ENCODE peak calls at places on chromosomes 12 and 14, in four cellular contexts. One of them, this sample, is unnamed.
A peak's percentile ranks its signal among the peaks of the same experiment; 100 is the strongest.

GRCh38 chr14:99073401-99073800 is 198.6 kb downstream of the BCL11B start:
- DNase-seq in H7: no peak
- DNase-seq in fibroblast of mammary gland: no peak
- DNase-seq in stimulated activated CD8-positive, alpha-beta memory T cell treated with anti-CD3 and anti-CD28 coated beads, Interleukin-2, amount 100 ng/mL, for 1 hour: no peak
- DNase-seq in this sample: no peak

GRCh38 chr12:50926415-50926814 is 25.9 kb upstream of the HIGD1C start:
- DNase-seq in H7: no peak
- DNase-seq in fibroblast of mammary gland: no peak
- DNase-seq in stimulated activated CD8-positive, alpha-beta memory T cell treated with anti-CD3 and anti-CD28 coated beads, Interleukin-2, amount 100 ng/mL, for 1 hour: no peak
- DNase-seq in this sample: no peak

GRCh38 chr12:2414810-2415567 is 362.2 kb downstream of the CACNA1C start:
- DNase-seq in H7: peak; percentile 52
- DNase-seq in fibroblast of mammary gland: peak; percentile 64
- DNase-seq in stimulated activated CD8-positive, alpha-beta memory T cell treated with anti-CD3 and anti-CD28 coated beads, Interleukin-2, amount 100 ng/mL, for 1 hour: no peak
- DNase-seq in this sample: no peak

GRCh38 chr14:64758711-64759554 is 54.7 kb downstream of the PLEKHG3 start:
- DNase-seq in H7: no peak
- DNase-seq in fibroblast of mammary gland: peak; percentile 86
- DNase-seq in stimulated activated CD8-positive, alpha-beta memory T cell treated with anti-CD3 and anti-CD28 coated beads, Interleukin-2, amount 100 ng/mL, for 1 hour: no peak
- DNase-seq in this sample: peak; percentile 97

GRCh38 chr14:78921856-78922255 is 751.7 kb downstream of the NRXN3 start:
- DNase-seq in H7: no peak
- DNase-seq in fibroblast of mammary gland: peak; percentile 48
- DNase-seq in stimulated activated CD8-positive, alpha-beta memory T cell treated with anti-CD3 and anti-CD28 coated beads, Interleukin-2, amount 100 ng/mL, for 1 hour: no peak
- DNase-seq in this sample: peak; percentile 88

GRCh38 chr12:88628856-88629509 is 48.7 kb upstream of the KITLG start:
- DNase-seq in H7: no peak
- DNase-seq in fibroblast of mammary gland: peak; percentile 44
- DNase-seq in stimulated activated CD8-positive, alpha-beta memory T cell treated with anti-CD3 and anti-CD28 coated beads, Interleukin-2, amount 100 ng/mL, for 1 hour: no peak
- DNase-seq in this sample: peak; percentile 22

GRCh38 chr14:53043107-53043704 is 92.4 kb upstream of the FERMT2 start:
- DNase-seq in H7: no peak
- DNase-seq in fibroblast of mammary gland: no peak
- DNase-seq in stimulated activated CD8-positive, alpha-beta memory T cell treated with anti-CD3 and anti-CD28 coated beads, Interleukin-2, amount 100 ng/mL, for 1 hour: no peak
- DNase-seq in this sample: peak; percentile 93

GRCh38 chr12:66066071-66066928 is 64.2 kb downstream of the LLPH start:
- DNase-seq in H7: no peak
- DNase-seq in fibroblast of mammary gland: peak; percentile 54
- DNase-seq in stimulated activated CD8-positive, alpha-beta memory T cell treated with anti-CD3 and anti-CD28 coated beads, Interleukin-2, amount 100 ng/mL, for 1 hour: no peak
- DNase-seq in this sample: peak; percentile 76